ENCODE peak calls at places on chromosomes 7 and 10, in seven cellular contexts. A, P, Z, B, O, G and E are unnamed samples.
A peak's percentile ranks its signal among the peaks of the same experiment; 100 is the strongest.

GRCh38 chr7:80150621-80151273 is 16.1 kb downstream of the GNAI1 start:
- DNase-seq in A (no peak), P (no peak), Z (no peak), B (no peak), O (no peak), G (no peak), E (no peak)

GRCh38 chr7:16514271-16514670 is 12.4 kb upstream of the LRRC72 start:
- DNase-seq in A (no peak), P (no peak), Z (no peak), B (no peak), O (no peak), G (no peak), E (no peak)

GRCh38 chr10:94224656-94225055 is 138.1 kb downstream of the NOC3L start:
- DNase-seq in A (no peak), P (no peak), Z (no peak), B (no peak), O (no peak), G (no peak), E (no peak)

GRCh38 chr7:15925608-15926007 is 239.1 kb upstream of the MEOX2 start:
- DNase-seq in A (no peak), P (no peak), Z (no peak), B (no peak), O (no peak), G (no peak), E (no peak)

GRCh38 chr7:134761206-134761786 is 18.1 kb upstream of the CALD1 start:
- DNase-seq in A (no peak), P (no peak), Z (no peak), B (no peak), O (no peak), G (no peak), E (no peak)

GRCh38 chr7:41039386-41040315 is 663.2 kb downstream of the INHBA start:
- DNase-seq in A (no peak), P (no peak), Z (no peak), B (no peak), O (peak; percentile 23), G (no peak), E (no peak)

GRCh38 chr10:29555746-29556481 is 78.9 kb downstream of the SVIL start:
- DNase-seq in A (peak; percentile 31), P (no peak), Z (no peak), B (no peak), O (no peak), G (no peak), E (no peak)

GRCh38 chr10:48365668-48366067 is 59.2 kb downstream of the MAPK8 start:
- DNase-seq in A (no peak), P (no peak), Z (no peak), B (no peak), O (no peak), G (no peak), E (no peak)

GRCh38 chr10:121322776-121323175 is 275.5 kb downstream of the FGFR2 start:
- DNase-seq in A (no peak), P (no peak), Z (no peak), B (no peak), O (no peak), G (no peak), E (no peak)

GRCh38 chr7:80540841-80541240 is 29.0 kb upstream of the GNAT3 start:
- DNase-seq in A (no peak), P (no peak), Z (no peak), B (no peak), O (no peak), G (no peak), E (no peak)